ENCODE peak calls at places on chromosome 7, in eight cellular contexts. G, Y, Z, A, S, T, U and M are unnamed samples.

GRCh38 chr7:24854866-24855265 is 97.6 kb upstream of the GSDME start:
- DNase-seq in T (no peak), Z (no peak), Y (no peak), U (no peak), S (peak), G (peak), A (no peak), M (no peak)

GRCh38 chr7:81410471-81411117 is 359.3 kb downstream of the HGF start:
- DNase-seq in G (no peak), A (no peak), S (no peak), Z (peak), T (no peak), U (no peak), Y (no peak), M (peak)

GRCh38 chr7:98091061-98091460 is 15.6 kb upstream of the LMTK2 start:
- DNase-seq in G (no peak), A (no peak), Y (no peak), Z (no peak), S (no peak), T (no peak), U (no peak), M (no peak)

GRCh38 chr7:155225095-155225494 is 72.6 kb upstream of the INSIG1 start:
- DNase-seq in S (no peak), A (no peak), Z (no peak), U (no peak), Y (no peak), G (no peak), T (no peak), M (no peak)

GRCh38 chr7:131723926-131724325 is 167.5 kb upstream of the PODXL start:
- DNase-seq in U (no peak), A (no peak), Y (no peak), S (no peak), G (no peak), T (no peak), Z (no peak), M (no peak)

GRCh38 chr7:144565586-144565985 is 162.1 kb upstream of the NOBOX start:
- DNase-seq in S (no peak), U (no peak), Z (no peak), G (no peak), A (no peak), T (no peak), Y (peak), M (no peak)

GRCh38 chr7:946256-946996 is 8.1 kb downstream of the ADAP1 start:
- DNase-seq in U (no peak), G (no peak), Y (no peak), T (no peak), Z (peak), A (no peak), S (no peak), M (no peak)

GRCh38 chr7:118862733-118863132 is 638.2 kb downstream of the ANKRD7 start:
- DNase-seq in T (no peak), G (no peak), A (no peak), Y (no peak), S (no peak), Z (no peak), U (no peak), M (no peak)

GRCh38 chr7:114082567-114082933 is 163.7 kb upstream of the PPP1R3A start:
- DNase-seq in S (no peak), Y (peak), T (no peak), G (no peak), Z (peak), A (no peak), U (no peak), M (no peak)

GRCh38 chr7:1844956-1845390 is 174.9 kb downstream of the ELFN1 start:
- DNase-seq in U (no peak), T (peak), A (no peak), Y (no peak), S (peak), G (no peak), Z (no peak), M (no peak)

GRCh38 chr7:157432957-157433576 is 96.3 kb downstream of the DNAJB6 start:
- DNase-seq in A (no peak), Y (peak), U (no peak), S (peak), Z (peak), G (no peak), T (peak), M (no peak)

GRCh38 chr7:118039963-118040489 is 143.9 kb upstream of the LSM8 start:
- DNase-seq in S (no peak), Z (no peak), Y (no peak), T (no peak), U (no peak), A (no peak), G (no peak), M (no peak)

GRCh38 chr7:141663081-141663510 is 38.9 kb downstream of the DENND11 start:
- DNase-seq in Y (no peak), S (no peak), Z (peak), T (no peak), U (no peak), G (no peak), A (no peak), M (peak)

GRCh38 chr7:129612112-129613015 is 844 bp downstream of the NRF1 start:
- DNase-seq in Z (peak), A (peak), G (no peak), U (peak), Y (peak), T (peak), S (peak), M (peak)

GRCh38 chr7:73999664-74000420 is 28.1 kb upstream of the ELN start:
- DNase-seq in U (no peak), S (peak), Y (no peak), Z (no peak), T (no peak), A (no peak), G (peak), M (peak)

GRCh38 chr7:112866424-112866823 is 76.2 kb upstream of the TMEM168 start:
- DNase-seq in Z (no peak), T (no peak), A (no peak), S (no peak), U (no peak), G (no peak), Y (no peak), M (no peak)

GRCh38 chr7:151188252-151188542 is 1.1 kb upstream of the ASB10 start:
- DNase-seq in A (no peak), T (no peak), Y (no peak), S (no peak), G (no peak), U (no peak), Z (no peak), M (no peak)

GRCh38 chr7:102450242-102450641 is 14.4 kb downstream of the ALKBH4 start:
- DNase-seq in G (no peak), S (peak), T (peak), U (no peak), Z (no peak), Y (no peak), A (no peak), M (no peak)
- TF ChIP-seq CTCF in G (peak), S (no peak), T (peak), U (no peak), Z (no peak), Y (peak), A (no peak), M (no peak)

DNA sequence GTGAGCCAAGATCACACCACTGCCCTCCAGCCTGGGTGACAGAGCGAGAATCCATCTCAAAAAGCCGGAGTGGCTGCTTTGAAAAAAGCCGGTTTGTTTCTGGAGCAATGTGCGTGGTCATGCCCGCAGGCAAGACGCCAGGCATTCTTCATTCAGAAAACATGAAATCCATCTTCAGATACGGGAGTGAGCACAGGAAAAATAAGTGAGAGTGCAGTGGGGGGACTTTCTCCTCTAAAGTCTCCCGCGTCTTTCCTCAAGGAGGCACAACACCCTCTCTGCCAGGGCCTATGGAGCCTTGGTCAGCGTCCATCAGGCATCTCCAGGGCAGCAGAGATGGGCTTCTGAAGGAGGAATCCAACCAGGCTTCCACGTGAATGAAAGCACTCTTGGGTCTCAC is 62.3 kb upstream of the DGKI start:
- DNase-seq in Y (no peak), A (no peak), S (peak), G (no peak), U (no peak), T (no peak), Z (no peak), M (no peak)
- TF ChIP-seq CTCF in Y (no peak), A (no peak), S (no peak), G (no peak), U (no peak), T (no peak), Z (no peak), M (no peak)

GRCh38 chr7:78441737-78442136 is 643.2 kb downstream of the PHTF2 start:
- DNase-seq in T (no peak), S (no peak), G (no peak), Z (no peak), Y (no peak), A (no peak), U (no peak), M (no peak)
- TF ChIP-seq CTCF in T (peak), S (no peak), G (no peak), Z (no peak), Y (no peak), A (no peak), U (no peak), M (no peak)

GRCh38 chr7:110386914-110387313 is 704.0 kb upstream of the LRRN3 start:
- DNase-seq in Z (no peak), U (no peak), S (peak), T (no peak), G (peak), Y (no peak), A (no peak), M (no peak)

GRCh38 chr7:110388451-110388850 is 702.5 kb upstream of the LRRN3 start:
- DNase-seq in Y (no peak), A (no peak), T (no peak), G (no peak), U (no peak), Z (no peak), S (no peak), M (no peak)

GRCh38 chr7:110382736-110383135 is 708.2 kb upstream of the LRRN3 start:
- DNase-seq in U (no peak), T (peak), Z (no peak), S (no peak), A (no peak), Y (no peak), G (no peak), M (no peak)

GRCh38 chr7:110387689-110388088 is 703.2 kb upstream of the LRRN3 start:
- DNase-seq in S (no peak), G (no peak), Y (no peak), Z (no peak), T (no peak), U (no peak), A (no peak), M (no peak)

DNA sequence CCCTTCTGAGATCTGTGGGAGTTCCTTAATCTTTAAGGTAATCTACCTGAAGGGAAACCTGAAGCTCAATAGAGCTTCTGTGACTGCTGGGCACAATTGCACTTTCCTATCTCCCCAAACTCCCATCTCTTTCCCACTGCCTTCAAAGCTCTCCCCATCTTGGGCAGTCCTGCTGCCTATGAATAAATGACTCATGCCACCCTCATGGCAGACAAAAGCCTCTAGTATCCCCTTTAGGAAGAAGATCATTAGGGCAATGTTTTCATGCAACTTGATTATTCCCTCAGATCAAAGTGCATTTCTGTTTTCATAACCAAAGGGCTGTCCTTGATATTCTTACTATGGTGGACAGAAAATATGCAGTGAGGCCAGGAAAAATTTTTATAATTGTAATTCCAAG is 704.9 kb upstream of the LRRN3 start:
- DNase-seq in U (no peak), G (no peak), A (no peak), Z (no peak), T (no peak), S (peak), Y (no peak), M (no peak)
- TF ChIP-seq CTCF in U (no peak), G (no peak), A (no peak), Z (no peak), T (no peak), S (no peak), Y (no peak), M (no peak)